ENCODE peak calls at places on chromosomes 5 and 9, in eight cellular contexts. Y, U, M, T, S, J, D and E are unnamed samples.

GRCh38 chr9:98867434-98868168 is 60.1 kb downstream of the GALNT12 start:
- DNase-seq in T (peak; percentile 93), D (peak; percentile 87), M (peak; percentile 83), S (peak; percentile 88), U (peak; percentile 89), J (no peak), Y (peak; percentile 94), E (no peak)

GRCh38 chr5:116454417-116454927 is 120.2 kb downstream of the SEMA6A start:
- DNase-seq in T (peak; percentile 92), U (peak; percentile 89), M (no peak), J (no peak), Y (peak; percentile 59), D (no peak), S (peak; percentile 33), E (no peak)

GRCh38 chr5:177133845-177134652 is 476 bp downstream of the NSD1 start:
- DNase-seq in S (no peak), Y (peak; percentile 67), M (peak; percentile 52), U (peak; percentile 40), D (peak; percentile 59), J (peak; percentile 45), T (peak; percentile 58), E (peak; percentile 76)

GRCh38 chr5:111953351-111954127 is 196.5 kb upstream of the NREP start:
- DNase-seq in T (peak; percentile 93), S (no peak), J (no peak), Y (no peak), D (no peak), U (no peak), M (no peak), E (no peak)

GRCh38 chr5:72141440-72142271 is 34.4 kb downstream of the MAP1B start:
- DNase-seq in D (peak; percentile 42), M (no peak), T (peak; percentile 96), Y (no peak), U (peak; percentile 94), S (peak; percentile 57), J (no peak), E (no peak)

GRCh38 chr9:88173378-88173999 is 35.2 kb upstream of the SPATA31C2 start:
- DNase-seq in T (peak; percentile 71), D (peak; percentile 25), M (peak; percentile 46), S (peak; percentile 46), U (peak; percentile 26), J (no peak), Y (peak; percentile 83), E (no peak)

GRCh38 chr5:88145603-88146467 is 122.8 kb downstream of the TMEM161B start:
- DNase-seq in M (no peak), T (peak; percentile 41), S (no peak), D (no peak), J (no peak), U (no peak), Y (no peak), E (no peak)

GRCh38 chr5:177476531-177477233 is 3.2 kb upstream of the DBN1 start:
- DNase-seq in T (peak; percentile 56), U (no peak), J (no peak), D (no peak), Y (no peak), S (no peak), M (no peak), E (no peak)

GRCh38 chr5:53113947-53114346 is 4.4 kb upstream of the MOCS2 start:
- DNase-seq in J (no peak), Y (no peak), D (no peak), S (no peak), U (no peak), M (no peak), T (no peak), E (no peak)

GRCh38 chr5:53112909-53113308 is 3.4 kb upstream of the MOCS2 start:
- DNase-seq in T (no peak), D (no peak), J (no peak), S (no peak), Y (no peak), U (no peak), M (no peak), E (no peak)

GRCh38 chr5:53111139-53111538 is 1.6 kb upstream of the MOCS2 start:
- DNase-seq in U (no peak), D (no peak), Y (no peak), J (no peak), M (no peak), S (no peak), T (no peak), E (no peak)

GRCh38 chr5:53116597-53116996 is 7.0 kb upstream of the MOCS2 start:
- DNase-seq in Y (no peak), T (no peak), D (no peak), U (no peak), J (no peak), M (no peak), S (no peak), E (no peak)

DNA sequence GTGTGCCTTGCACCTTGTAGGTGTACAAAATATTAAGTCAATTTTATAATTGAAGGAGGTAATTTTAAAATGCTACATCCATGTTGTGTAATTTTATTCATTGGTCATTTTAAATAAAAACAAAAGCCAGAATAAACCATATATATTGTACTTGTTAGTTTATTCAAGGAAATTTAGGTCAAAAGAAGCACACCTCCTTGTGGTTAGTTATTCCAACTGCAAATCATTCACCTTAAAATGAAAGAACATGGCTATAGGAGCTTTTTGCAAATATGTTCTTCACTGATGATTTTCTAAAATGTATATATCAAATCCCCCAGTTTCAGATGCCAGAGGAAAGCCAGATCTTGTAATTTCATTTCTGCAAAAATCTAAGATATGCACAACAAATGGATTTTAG is 5.4 kb upstream of the MOCS2 start:
- DNase-seq in D (no peak), T (peak; percentile 36), J (no peak), S (no peak), U (peak; percentile 20), M (no peak), Y (no peak), E (no peak)
- TF ChIP-seq CTCF in D (peak; percentile 12), T (peak; percentile 42), J (peak; percentile 26), S (peak; percentile 13), U (peak; percentile 22), M (no peak), Y (no peak), E (peak; percentile 61)

GRCh38 chr5:89262030-89262429 is 379.0 kb upstream of the MEF2C start:
- DNase-seq in D (no peak), J (no peak), T (no peak), U (no peak), Y (no peak), S (no peak), M (no peak), E (no peak)

GRCh38 chr5:89265511-89266169 is 382.7 kb upstream of the MEF2C start:
- DNase-seq in D (no peak), Y (no peak), S (no peak), M (no peak), T (peak; percentile 89), J (no peak), U (peak; percentile 76), E (no peak)

GRCh38 chr5:89260254-89260653 is 377.3 kb upstream of the MEF2C start:
- DNase-seq in S (no peak), M (no peak), Y (no peak), D (no peak), U (no peak), J (no peak), T (no peak), E (no peak)

GRCh38 chr5:89267764-89268163 is 384.8 kb upstream of the MEF2C start:
- DNase-seq in D (no peak), Y (no peak), M (no peak), J (no peak), T (no peak), U (no peak), S (no peak), E (no peak)

DNA sequence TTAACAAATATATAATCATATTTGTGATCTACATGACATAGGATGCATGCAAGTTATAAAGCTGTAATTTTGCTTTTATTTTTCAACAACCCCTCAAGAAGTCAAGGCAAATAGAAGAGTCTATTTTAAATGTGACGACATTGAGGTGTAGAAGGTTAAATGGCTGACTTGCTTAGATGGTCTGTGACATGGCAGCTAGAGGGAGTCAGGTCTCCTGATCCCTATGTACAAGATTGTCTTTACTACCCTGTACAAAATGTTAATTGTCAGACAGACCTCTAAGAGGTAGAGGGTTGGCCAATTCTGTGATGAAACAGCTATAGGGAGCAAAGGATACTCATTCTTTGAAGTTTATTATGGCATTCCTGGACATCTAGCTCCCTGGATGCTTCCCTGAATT is 380.9 kb upstream of the MEF2C start:
- DNase-seq in U (no peak), M (no peak), T (no peak), J (no peak), Y (peak; percentile 2), D (no peak), S (no peak), E (no peak)
- TF ChIP-seq CTCF in U (no peak), M (no peak), T (no peak), J (no peak), Y (no peak), D (no peak), S (no peak), E (no peak)

GRCh38 chr9:92140074-92140753 is 25.0 kb upstream of the SPTLC1 start:
- DNase-seq in T (peak; percentile 73), U (peak; percentile 56), Y (peak; percentile 78), S (peak; percentile 66), M (peak; percentile 73), D (peak; percentile 72), J (peak; percentile 63), E (peak; percentile 87)

GRCh38 chr9:92142329-92142728 is 27.1 kb upstream of the SPTLC1 start:
- DNase-seq in S (no peak), Y (no peak), D (no peak), U (no peak), T (no peak), M (no peak), J (no peak), E (no peak)

GRCh38 chr9:92138157-92138959 is 23.1 kb upstream of the SPTLC1 start:
- DNase-seq in M (peak; percentile 72), D (peak; percentile 66), U (peak; percentile 35), Y (peak; percentile 73), S (peak; percentile 62), J (peak; percentile 82), T (peak; percentile 54), E (peak; percentile 88)

GRCh38 chr9:92140754-92141143 is 25.5 kb upstream of the SPTLC1 start:
- DNase-seq in Y (no peak), D (no peak), S (no peak), M (no peak), U (no peak), J (no peak), T (no peak), E (no peak)

DNA sequence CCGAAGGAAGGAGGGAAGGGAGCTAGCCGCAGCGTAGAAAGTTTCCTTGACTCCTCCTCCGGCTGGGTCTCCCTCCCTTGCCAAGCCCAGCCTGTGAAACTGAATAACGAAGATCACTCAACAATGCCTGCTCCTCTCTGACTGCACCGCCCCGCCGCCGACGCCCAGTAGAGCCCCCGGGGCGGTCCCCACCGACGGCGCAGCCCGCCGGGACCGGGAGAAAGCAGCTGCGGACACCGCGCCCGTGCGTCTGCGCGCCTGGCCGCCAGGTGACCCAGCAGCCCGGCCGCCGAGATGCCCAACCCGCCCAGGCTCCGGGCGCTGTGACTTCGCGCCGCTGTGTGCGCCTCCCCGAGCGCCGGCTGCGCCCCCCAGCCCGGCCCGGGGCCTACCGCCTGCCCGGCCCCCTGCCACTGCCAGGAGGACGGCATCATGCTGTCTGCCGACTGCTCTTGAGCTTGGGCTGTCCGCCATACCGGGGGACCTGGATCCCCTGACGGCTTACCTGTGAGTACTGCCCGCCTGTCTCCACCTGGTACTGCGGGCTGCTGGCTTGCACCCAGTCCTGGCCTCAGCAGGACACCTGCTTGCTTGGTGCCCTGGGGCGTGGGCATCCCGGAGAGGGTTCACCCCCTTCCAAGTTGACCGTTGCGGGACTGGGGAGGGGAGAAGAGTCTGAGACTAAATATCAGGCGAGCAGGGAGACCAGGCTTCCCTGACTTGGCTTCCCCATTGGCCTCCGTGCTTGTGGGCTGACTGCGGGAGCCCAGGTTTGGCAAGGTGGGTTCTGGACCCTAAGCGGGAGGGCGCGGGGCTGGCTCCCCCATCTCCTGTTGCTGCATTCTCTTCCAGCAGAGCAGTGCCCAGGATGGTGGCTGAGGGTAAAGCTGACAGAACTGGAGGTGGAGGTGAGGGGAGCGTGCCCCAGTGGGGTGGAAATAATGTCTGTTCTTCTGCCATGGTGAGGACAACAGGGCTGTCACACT is 26.2 kb upstream of the SPTLC1 start:
- DNase-seq in J (no peak), M (no peak), U (peak; percentile 24), Y (no peak), D (no peak), T (peak; percentile 38), S (no peak), E (no peak)
- TF ChIP-seq CTCF in J (no peak), M (no peak), U (no peak), Y (no peak), D (no peak), T (no peak), S (no peak), E (peak; percentile 52)

GRCh38 chr5:175847503-175847902 is 23.9 kb upstream of the CPLX2 start:
- DNase-seq in D (no peak), Y (peak; percentile 35), T (no peak), M (no peak), J (no peak), U (no peak), S (no peak), E (no peak)
- TF ChIP-seq CTCF in D (no peak), Y (peak; percentile 33), T (peak; percentile 21), M (peak; percentile 13), J (no peak), U (no peak), S (peak; percentile 28), E (peak; percentile 40)